ENCODE peak calls at places on chromosome 16, in nine cellular contexts. S, D, T, I, E, V, M, G and Z are unnamed samples.
A peak's percentile ranks its signal among the peaks of the same experiment; 100 is the strongest.

GRCh38 chr16:48261569-48261968 is 14.2 kb upstream of the ABCC11 start:
- DNase-seq in D (no peak), E (no peak), T (no peak), V (no peak), M (no peak), I (no peak), G (no peak), S (no peak), Z (no peak)

GRCh38 chr16:2969545-2970521 is 685 bp downstream of the PAQR4 start:
- DNase-seq in I (peak; percentile 81), M (peak; percentile 50), D (peak; percentile 41), S (peak; percentile 87), V (peak; percentile 73), E (peak; percentile 86), T (peak; percentile 38), G (no peak), Z (no peak)

GRCh38 chr16:14525021-14525420 is 105.0 kb downstream of the PARN start:
- DNase-seq in M (no peak), D (no peak), V (no peak), G (no peak), I (no peak), T (no peak), S (no peak), E (no peak), Z (no peak)

GRCh38 chr16:20846030-20846429 is 39.7 kb downstream of the REXO5 start:
- DNase-seq in S (no peak), E (no peak), M (no peak), V (no peak), T (no peak), D (no peak), G (no peak), I (no peak), Z (no peak)

GRCh38 chr16:75491876-75492275 is 3.4 kb downstream of the CHST6 start:
- DNase-seq in G (no peak), I (no peak), E (peak; percentile 28), T (no peak), M (no peak), D (no peak), S (peak; percentile 91), V (no peak), Z (no peak)

GRCh38 chr16:58299757-58300349 is 5.0 kb upstream of the PRSS54 start:
- DNase-seq in E (peak; percentile 36), I (no peak), S (peak; percentile 50), D (peak; percentile 1), G (no peak), V (no peak), M (no peak), T (no peak), Z (no peak)

GRCh38 chr16:27598921-27599565 is 49.1 kb downstream of the KATNIP start:
- DNase-seq in E (no peak), M (no peak), T (no peak), G (no peak), D (no peak), V (no peak), S (no peak), I (no peak), Z (no peak)

GRCh38 chr16:11901091-11901490 is 14.7 kb downstream of the GSPT1 start:
- DNase-seq in G (no peak), T (no peak), V (no peak), M (no peak), D (peak; percentile 43), E (no peak), I (no peak), S (peak; percentile 46), Z (no peak)

DNA sequence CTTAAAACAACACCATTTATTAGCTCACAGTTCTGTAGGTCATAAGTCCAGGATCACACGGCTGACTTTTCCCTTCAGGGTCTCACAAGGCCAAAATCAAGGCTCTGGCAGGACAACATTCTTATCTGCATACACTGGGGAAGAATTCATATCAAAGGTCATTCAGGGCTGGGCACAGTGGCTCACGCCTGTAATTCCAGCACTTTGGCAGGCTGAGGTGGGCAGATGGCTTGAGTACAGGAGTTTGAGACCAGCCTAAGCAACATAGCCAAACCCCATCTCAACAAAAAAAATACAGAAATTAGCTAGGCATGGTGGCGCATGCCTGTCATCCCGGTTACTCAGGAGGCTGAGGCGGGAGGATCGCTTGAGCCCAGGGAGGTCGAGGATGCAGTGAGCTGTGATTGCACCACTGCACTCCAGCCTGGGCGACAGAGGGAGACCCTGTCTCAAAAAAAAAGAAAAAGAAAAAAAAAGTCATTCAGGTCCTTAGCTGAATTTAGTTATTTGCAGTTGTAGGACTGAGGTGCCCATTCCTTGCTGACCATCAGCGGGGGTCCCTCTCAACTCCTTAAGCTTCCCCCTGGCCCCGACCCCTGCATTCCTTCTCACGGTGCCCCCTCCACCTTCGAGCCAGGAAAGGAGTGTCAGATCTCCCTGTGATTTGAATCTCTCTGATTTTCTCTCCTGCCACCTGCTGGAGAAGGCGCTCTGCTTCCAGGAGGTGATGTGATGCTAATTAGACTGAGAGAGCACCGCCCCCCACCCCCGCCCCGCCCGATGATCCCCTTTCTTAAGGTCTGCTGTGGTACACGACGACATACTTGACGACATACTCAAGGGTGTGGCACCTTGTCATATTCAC is 91.8 kb upstream of the CLEC18A start:
- DNase-seq in D (peak; percentile 32), E (peak; percentile 52), I (no peak), T (no peak), S (peak; percentile 66), G (no peak), V (no peak), M (no peak), Z (no peak)
- TF ChIP-seq CTCF in D (no peak), E (peak; percentile 38), I (peak; percentile 14), T (peak; percentile 26), S (peak; percentile 52), G (no peak), V (peak; percentile 41), M (peak; percentile 21), Z (no peak)

GRCh38 chr16:23597003-23597756 is 1.1 kb upstream of the NDUFAB1 start:
- DNase-seq in V (peak; percentile 30), T (no peak), E (peak; percentile 69), D (no peak), S (peak; percentile 70), I (no peak), G (no peak), M (no peak), Z (no peak)
- H3K4me3 ChIP-seq in V (peak overlapping the region; percentile 90), T (no peak overlapping the region), E (no peak overlapping the region), D (no peak overlapping the region), S (no peak overlapping the region), I (no peak overlapping the region), G (no peak overlapping the region), M (no peak overlapping the region), Z (no peak overlapping the region)

GRCh38 chr16:17058471-17058870 is 412.3 kb downstream of the XYLT1 start:
- DNase-seq in V (no peak), D (no peak), E (no peak), M (no peak), S (no peak), G (no peak), T (no peak), I (no peak), Z (no peak)

GRCh38 chr16:17056666-17057065 is 414.1 kb downstream of the XYLT1 start:
- DNase-seq in E (no peak), S (no peak), D (no peak), T (no peak), I (no peak), G (no peak), V (no peak), M (no peak), Z (no peak)

GRCh38 chr16:17050468-17050867 is 420.3 kb downstream of the XYLT1 start:
- DNase-seq in S (no peak), M (no peak), E (no peak), V (no peak), D (no peak), T (no peak), G (no peak), I (no peak), Z (no peak)

DNA sequence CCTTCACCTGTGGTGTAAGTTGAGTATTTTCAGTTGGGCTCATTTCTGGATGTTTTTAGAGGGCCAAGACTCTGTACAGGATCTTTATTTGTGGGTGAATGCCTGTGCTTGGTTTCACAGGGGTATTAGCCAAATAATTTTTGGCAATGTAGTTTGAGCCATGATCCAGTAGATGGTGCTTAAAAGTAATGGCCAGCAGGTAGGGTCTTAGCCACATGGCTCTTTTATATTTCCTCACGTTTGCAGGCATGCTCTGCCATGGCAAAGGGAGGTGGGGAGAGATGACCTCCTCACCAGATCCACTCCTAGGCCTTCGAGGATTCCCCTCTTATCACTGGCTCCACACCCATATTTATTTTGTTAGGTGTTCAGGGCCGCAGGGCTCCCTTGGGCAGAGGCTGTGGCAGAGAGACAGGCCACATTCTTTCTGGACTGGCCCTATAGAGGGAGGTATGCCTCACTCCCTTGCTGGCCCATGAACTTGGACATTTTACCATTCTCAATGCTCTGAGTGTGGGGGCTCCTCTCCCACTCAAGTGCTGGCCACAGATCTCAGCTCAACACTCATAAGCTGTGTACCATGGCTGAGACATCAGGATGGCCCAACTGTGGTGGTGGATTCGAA is 417.1 kb downstream of the XYLT1 start:
- DNase-seq in E (peak; percentile 35), D (no peak), M (no peak), V (no peak), I (no peak), T (no peak), S (no peak), G (no peak), Z (no peak)
- TF ChIP-seq CTCF in E (peak; percentile 32), D (no peak), M (no peak), V (no peak), I (no peak), T (no peak), S (no peak), G (no peak), Z (no peak)

GRCh38 chr16:85046472-85046916 is 18.9 kb downstream of the KIAA0513 start:
- DNase-seq in E (no peak), M (no peak), S (no peak), V (no peak), G (no peak), I (peak; percentile 37), T (no peak), D (no peak), Z (no peak)

GRCh38 chr16:85049864-85050263 is 22.3 kb downstream of the KIAA0513 start:
- DNase-seq in T (no peak), V (no peak), G (no peak), I (no peak), D (no peak), S (no peak), E (no peak), M (no peak), Z (no peak)

GRCh38 chr16:85048921-85049562 is 21.4 kb downstream of the KIAA0513 start:
- DNase-seq in M (no peak), I (no peak), G (no peak), S (no peak), D (no peak), V (peak; percentile 62), E (no peak), T (no peak), Z (no peak)

GRCh38 chr16:85046957-85047866 is 19.6 kb downstream of the KIAA0513 start:
- DNase-seq in D (no peak), V (no peak), T (no peak), S (no peak), E (no peak), G (no peak), I (peak; percentile 58), M (peak; percentile 52), Z (no peak)

DNA sequence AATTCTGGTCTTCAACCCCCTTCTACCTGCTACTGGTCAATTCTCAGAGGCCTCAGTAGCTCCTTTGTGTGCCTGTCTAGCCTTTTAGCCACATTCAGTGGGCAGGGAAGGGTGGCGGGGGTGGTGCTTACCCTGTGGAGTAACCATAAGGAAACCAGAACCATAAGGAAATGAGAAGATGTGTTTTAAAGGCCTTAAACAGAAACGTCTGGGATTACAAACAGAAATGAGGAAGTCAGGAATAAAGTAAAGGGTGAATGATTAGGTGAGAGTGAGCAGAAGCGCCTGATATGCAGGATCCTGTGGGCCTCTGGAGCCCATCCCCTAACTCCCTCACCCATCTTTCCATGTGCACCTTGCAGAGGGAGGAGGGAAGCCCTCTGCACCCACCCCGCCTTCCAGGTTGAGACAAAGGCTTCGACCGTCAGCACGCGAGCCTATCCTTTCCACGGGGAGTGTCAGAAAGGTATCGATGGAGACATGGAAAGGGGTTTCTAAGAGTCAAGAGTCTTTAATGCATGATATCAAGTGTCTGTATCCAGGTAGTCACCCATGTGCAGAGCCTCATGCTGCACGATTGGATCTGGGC is 20.4 kb downstream of the KIAA0513 start:
- DNase-seq in G (no peak), E (no peak), S (no peak), V (no peak), M (no peak), I (no peak), T (no peak), D (no peak), Z (no peak)
- H3K4me3 ChIP-seq in G (no peak overlapping the region), E (no peak overlapping the region), S (no peak overlapping the region), V (no peak overlapping the region), M (no peak overlapping the region), I (no peak overlapping the region), T (no peak overlapping the region), D (no peak overlapping the region), Z (no peak overlapping the region)